ENCODE peak calls at places on chromosomes 16 and 17, in four cellular contexts. One of them, this sample, is unnamed.
A peak's percentile ranks its signal among the peaks of the same experiment; 100 is the strongest.

GRCh38 chr17:42507671-42508070 is 28.4 kb upstream of the NAGLU start:
- DNase-seq in IMR-90: no peak
- DNase-seq in GM06990: no peak
- DNase-seq in GM12864: no peak
- DNase-seq in this sample: no peak

GRCh38 chr16:67833035-67833417 is 9.1 kb upstream of the THAP11 start:
- DNase-seq in IMR-90: peak; percentile 80
- DNase-seq in GM06990: no peak
- DNase-seq in GM12864: no peak
- DNase-seq in this sample: peak; percentile 49

GRCh38 chr17:68033636-68034451 is 1.7 kb upstream of the KPNA2 start:
- DNase-seq in IMR-90: peak; percentile 65
- DNase-seq in GM06990: no peak
- DNase-seq in GM12864: no peak
- DNase-seq in this sample: peak; percentile 30

GRCh38 chr17:320809-321385 is 31.7 kb downstream of the RPH3AL start:
- DNase-seq in IMR-90: no peak
- DNase-seq in GM06990: no peak
- DNase-seq in GM12864: no peak
- DNase-seq in this sample: no peak

GRCh38 chr17:44095647-44096496 is 25.3 kb downstream of the G6PC3 start:
- DNase-seq in IMR-90: peak; percentile 93
- DNase-seq in GM06990: no peak
- DNase-seq in GM12864: no peak
- DNase-seq in this sample: peak; percentile 91

GRCh38 chr16:84357191-84357651 is 11.1 kb upstream of the ATP2C2 start:
- DNase-seq in IMR-90: peak; percentile 52
- DNase-seq in GM06990: no peak
- DNase-seq in GM12864: no peak
- DNase-seq in this sample: peak; percentile 87

GRCh38 chr17:61414936-61415251 is 15.3 kb downstream of the TBX2 start:
- DNase-seq in IMR-90: no peak
- DNase-seq in GM06990: no peak
- DNase-seq in GM12864: no peak
- DNase-seq in this sample: no peak

GRCh38 chr16:62445909-62446308 is 409.7 kb upstream of the CDH8 start:
- DNase-seq in IMR-90: no peak
- DNase-seq in GM06990: no peak
- DNase-seq in GM12864: no peak
- DNase-seq in this sample: no peak

GRCh38 chr16:30005341-30006094 is 5.3 kb downstream of the DOC2A start:
- DNase-seq in IMR-90: peak; percentile 31
- DNase-seq in GM06990: no peak
- DNase-seq in GM12864: no peak
- DNase-seq in this sample: peak; percentile 44

GRCh38 chr16:56609463-56609921 is 1.1 kb downstream of the MT2A start:
- DNase-seq in IMR-90: peak; percentile 92
- DNase-seq in GM06990: peak; percentile 73
- DNase-seq in GM12864: peak; percentile 76
- DNase-seq in this sample: peak; percentile 57

GRCh38 chr16:67562918-67563707 is 787 bp downstream of the CTCF start:
- DNase-seq in IMR-90: peak; percentile 33
- DNase-seq in GM06990: peak; percentile 84
- DNase-seq in GM12864: no peak
- DNase-seq in this sample: peak; percentile 53

GRCh38 chr17:1060991-1061390 is 64.1 kb downstream of the TIMM22 start:
- DNase-seq in IMR-90: peak; percentile 99
- DNase-seq in GM06990: no peak
- DNase-seq in GM12864: no peak
- DNase-seq in this sample: peak; percentile 97

GRCh38 chr17:28261219-28261618 is 57.8 kb upstream of the TMEM97 start:
- DNase-seq in IMR-90: no peak
- DNase-seq in GM06990: no peak
- DNase-seq in GM12864: no peak
- DNase-seq in this sample: no peak

GRCh38 chr17:76383645-76384221 is 676 bp upstream of the SPHK1 start:
- DNase-seq in IMR-90: peak; percentile 53
- DNase-seq in GM06990: peak; percentile 71
- DNase-seq in GM12864: no peak
- DNase-seq in this sample: no peak

GRCh38 chr17:69637399-69638165 is 223.1 kb downstream of the MAP2K6 start:
- DNase-seq in IMR-90: peak; percentile 81
- DNase-seq in GM06990: no peak
- DNase-seq in GM12864: no peak
- DNase-seq in this sample: no peak

GRCh38 chr17:74215332-74215727 is 2.0 kb downstream of the TTYH2 start:
- DNase-seq in IMR-90: no peak
- DNase-seq in GM06990: no peak
- DNase-seq in GM12864: no peak
- DNase-seq in this sample: no peak

GRCh38 chr17:75995385-75995925 is 5.2 kb upstream of the CDK3 start:
- DNase-seq in IMR-90: no peak
- DNase-seq in GM06990: no peak
- DNase-seq in GM12864: no peak
- DNase-seq in this sample: no peak

GRCh38 chr17:859461-860195 is 77.5 kb downstream of the MRM3 start:
- DNase-seq in IMR-90: peak; percentile 60
- DNase-seq in GM06990: no peak
- DNase-seq in GM12864: no peak
- DNase-seq in this sample: no peak

GRCh38 chr16:88510091-88510719 is 57.1 kb downstream of the ZFPM1 start:
- DNase-seq in IMR-90: no peak
- DNase-seq in GM06990: no peak
- DNase-seq in GM12864: no peak
- DNase-seq in this sample: no peak

GRCh38 chr17:15649861-15650391 is 30.4 kb upstream of the FBXW10B start:
- DNase-seq in IMR-90: peak; percentile 55
- DNase-seq in GM06990: no peak
- DNase-seq in GM12864: no peak
- DNase-seq in this sample: peak; percentile 79

GRCh38 chr17:4576729-4577322 is 7.5 kb upstream of the SMTNL2 start:
- DNase-seq in IMR-90: no peak
- DNase-seq in GM06990: no peak
- DNase-seq in GM12864: no peak
- DNase-seq in this sample: no peak

GRCh38 chr16:47644166-47644565 is 183.0 kb downstream of the PHKB start:
- DNase-seq in IMR-90: peak; percentile 89
- DNase-seq in GM06990: no peak
- DNase-seq in GM12864: no peak
- DNase-seq in this sample: no peak

GRCh38 chr17:14301279-14301760 is 439 bp downstream of the HS3ST3B1 start:
- DNase-seq in IMR-90: no peak
- DNase-seq in GM06990: no peak
- DNase-seq in GM12864: no peak
- DNase-seq in this sample: no peak

GRCh38 chr17:61458491-61459433 is 6.5 kb downstream of the TBX4 start:
- DNase-seq in IMR-90: no peak
- DNase-seq in GM06990: no peak
- DNase-seq in GM12864: no peak
- DNase-seq in this sample: no peak

GRCh38 chr17:80187090-80187489 is 17.3 kb downstream of the CARD14 start:
- DNase-seq in IMR-90: peak; percentile 39
- DNase-seq in GM06990: no peak
- DNase-seq in GM12864: no peak
- DNase-seq in this sample: no peak

GRCh38 chr17:58189436-58190146 is 2.9 kb upstream of the EPX start:
- DNase-seq in IMR-90: peak; percentile 81
- DNase-seq in GM06990: no peak
- DNase-seq in GM12864: no peak
- DNase-seq in this sample: peak; percentile 63

GRCh38 chr17:27631409-27631755 is 394 bp downstream of the LGALS9 start:
- DNase-seq in IMR-90: no peak
- DNase-seq in GM06990: no peak
- DNase-seq in GM12864: no peak
- DNase-seq in this sample: no peak

GRCh38 chr17:57756941-57757340 is 11.8 kb upstream of the CCDC182 start:
- DNase-seq in IMR-90: no peak
- DNase-seq in GM06990: no peak
- DNase-seq in GM12864: no peak
- DNase-seq in this sample: no peak

GRCh38 chr17:41717408-41718286 is 5.5 kb downstream of the GAST start:
- DNase-seq in IMR-90: peak; percentile 33
- DNase-seq in GM06990: no peak
- DNase-seq in GM12864: no peak
- DNase-seq in this sample: peak; percentile 48

GRCh38 chr17:16214190-16215001 is 938 bp downstream of the NCOR1 start:
- DNase-seq in IMR-90: peak; percentile 11
- DNase-seq in GM06990: no peak
- DNase-seq in GM12864: no peak
- DNase-seq in this sample: no peak

GRCh38 chr17:64412944-64413381 is 22.3 kb upstream of the PECAM1 start:
- DNase-seq in IMR-90: no peak
- DNase-seq in GM06990: no peak
- DNase-seq in GM12864: no peak
- DNase-seq in this sample: peak; percentile 35

GRCh38 chr17:6641374-6641818 is 536 bp downstream of the TXNDC17 start:
- DNase-seq in IMR-90: no peak
- DNase-seq in GM06990: no peak
- DNase-seq in GM12864: no peak
- DNase-seq in this sample: peak; percentile 37

GRCh38 chr17:36529121-36529520 is 5.5 kb downstream of the MYO19 start:
- DNase-seq in IMR-90: peak; percentile 75
- DNase-seq in GM06990: no peak
- DNase-seq in GM12864: no peak
- DNase-seq in this sample: no peak

GRCh38 chr16:81623365-81624102 is 155.6 kb upstream of the PLCG2 start:
- DNase-seq in IMR-90: peak; percentile 43
- DNase-seq in GM06990: no peak
- DNase-seq in GM12864: peak; percentile 34
- DNase-seq in this sample: peak; percentile 63

GRCh38 chr16:13307861-13308260 is 406.5 kb downstream of the SHISA9 start:
- DNase-seq in IMR-90: no peak
- DNase-seq in GM06990: no peak
- DNase-seq in GM12864: no peak
- DNase-seq in this sample: no peak

GRCh38 chr16:6682142-6682811 is 650.4 kb upstream of the RBFOX1 start:
- DNase-seq in IMR-90: no peak
- DNase-seq in GM06990: no peak
- DNase-seq in GM12864: no peak
- DNase-seq in this sample: no peak

DNA sequence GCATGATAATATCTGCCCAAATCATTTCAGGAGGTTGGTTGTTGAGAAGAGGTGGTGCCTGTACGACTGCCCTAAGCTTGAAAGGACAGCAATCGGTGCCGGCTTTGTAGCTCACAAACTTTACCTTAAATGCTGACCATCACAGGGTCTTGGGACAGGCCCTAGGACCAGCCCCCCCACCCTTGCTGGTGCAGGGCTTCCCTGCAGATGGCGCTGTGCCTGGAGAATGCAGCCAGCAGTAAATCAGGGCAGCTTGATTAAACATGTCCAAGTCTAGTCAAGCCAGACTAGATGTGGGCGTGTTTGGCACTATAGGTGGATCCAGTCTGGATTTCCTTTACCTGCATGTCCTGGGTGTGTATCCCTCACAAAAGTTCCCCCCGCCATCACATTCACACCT is 135.5 kb upstream of the CRHR1 start:
- DNase-seq in IMR-90: no peak
- DNase-seq in GM06990: no peak
- DNase-seq in GM12864: no peak
- DNase-seq in this sample: no peak
- TF ChIP-seq CTCF in IMR-90: no peak
- TF ChIP-seq CTCF in GM06990: peak; percentile 24
- TF ChIP-seq CTCF in GM12864: peak; percentile 26
- TF ChIP-seq CTCF in this sample: no peak

DNA sequence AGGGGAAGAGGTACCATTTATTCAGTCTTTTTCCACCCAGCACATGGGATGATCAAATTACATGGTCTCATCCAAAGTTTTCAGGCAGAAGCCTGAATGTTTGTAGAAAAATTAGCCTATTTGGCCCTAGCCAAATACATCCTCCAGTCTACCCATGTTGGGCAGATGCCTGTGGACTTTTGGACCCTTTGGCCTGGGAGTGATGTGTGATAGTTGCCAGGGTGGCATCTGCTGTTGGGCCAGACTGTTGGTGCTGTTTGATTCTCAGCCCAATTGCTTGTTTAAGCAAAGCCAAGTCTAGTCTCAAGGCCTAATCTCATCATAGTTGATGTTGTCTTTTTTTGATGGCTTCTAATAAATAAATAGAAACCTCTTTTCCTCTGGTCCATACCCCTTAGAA is 419.0 kb downstream of the CDH13 start:
- DNase-seq in IMR-90: no peak
- DNase-seq in GM06990: no peak
- DNase-seq in GM12864: no peak
- DNase-seq in this sample: no peak
- TF ChIP-seq CTCF in IMR-90: no peak
- TF ChIP-seq CTCF in GM06990: no peak
- TF ChIP-seq CTCF in GM12864: no peak
- TF ChIP-seq CTCF in this sample: no peak

DNA sequence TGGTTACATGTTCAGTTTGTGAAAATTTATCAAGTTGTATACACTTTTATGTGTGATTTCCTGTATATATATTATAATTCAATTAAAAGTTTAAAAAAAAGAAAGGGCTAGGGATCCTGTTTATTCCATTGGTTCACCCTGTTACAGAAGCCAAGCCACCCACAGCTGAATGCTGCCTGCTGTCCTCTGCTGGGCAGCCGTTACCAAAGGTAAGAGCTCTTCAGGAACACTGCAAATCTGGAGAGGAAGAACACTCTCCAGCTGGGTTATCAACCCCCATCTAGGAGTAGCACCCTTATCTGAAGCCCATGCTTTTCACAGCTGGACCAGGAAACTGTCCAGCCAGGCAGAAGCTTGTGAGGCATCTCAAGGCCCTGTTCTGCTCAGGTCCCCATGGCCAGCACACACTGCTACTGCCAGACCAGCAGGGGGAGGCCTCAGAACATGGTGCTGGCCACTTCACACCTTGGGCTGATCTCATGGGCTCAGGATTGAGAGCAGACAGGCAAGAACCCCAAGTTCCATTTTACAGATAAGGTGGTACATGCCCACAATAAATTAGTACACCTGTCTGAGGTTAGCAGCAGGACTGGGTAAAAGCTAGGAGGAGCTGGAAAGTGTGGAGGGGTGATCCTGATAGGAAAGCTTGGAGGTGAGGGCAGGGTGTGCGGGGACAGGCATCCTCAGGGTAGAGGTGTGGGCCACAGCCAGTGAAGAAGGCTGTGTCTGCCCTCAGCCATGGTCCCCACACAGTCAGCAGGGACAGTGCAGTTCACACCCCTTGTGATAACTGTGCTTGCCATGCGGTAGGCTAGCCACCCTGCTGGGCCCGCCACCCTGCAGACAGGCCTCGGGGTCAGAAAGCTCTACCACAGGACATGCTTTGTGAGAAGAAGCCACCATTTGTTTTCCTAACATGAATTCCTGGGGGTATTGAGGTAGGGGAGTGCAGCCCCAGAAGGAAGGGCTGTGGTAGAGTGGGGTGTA is 54.3 kb upstream of the SREBF1 start:
- DNase-seq in IMR-90: peak; percentile 72
- DNase-seq in GM06990: no peak
- DNase-seq in GM12864: no peak
- DNase-seq in this sample: peak; percentile 57
- TF ChIP-seq CTCF in IMR-90: peak; percentile 83
- TF ChIP-seq CTCF in GM06990: peak; percentile 69
- TF ChIP-seq CTCF in GM12864: peak; percentile 78
- TF ChIP-seq CTCF in this sample: peak; percentile 93

GRCh38 chr17:83076930-83077329 is 2.5 kb upstream of the METRNL start:
- DNase-seq in IMR-90: no peak
- DNase-seq in GM06990: no peak
- DNase-seq in GM12864: no peak
- DNase-seq in this sample: no peak
- TF ChIP-seq CTCF in IMR-90: no peak
- TF ChIP-seq CTCF in GM06990: peak; percentile 8
- TF ChIP-seq CTCF in GM12864: no peak
- TF ChIP-seq CTCF in this sample: peak; percentile 40